ENCODE peak calls at places on chromosome 12, in four cellular contexts. One of them, this sample, is unnamed.

GRCh38 chr12:128509170-128509569 is 242.2 kb downstream of the TMEM132C start:
- DNase-seq in A549: no peak
- DNase-seq in activated effector memory CD4-positive, alpha-beta T cell treated with Interleukin-2 at 50 U/mL for 16 hours: no peak
- DNase-seq in Caki2: no peak
- DNase-seq in this sample: no peak

GRCh38 chr12:128075332-128075731 is 191.6 kb upstream of the TMEM132C start:
- DNase-seq in activated effector memory CD4-positive, alpha-beta T cell treated with Interleukin-2 at 50 U/mL for 16 hours: no peak
- DNase-seq in A549: no peak
- DNase-seq in Caki2: no peak
- DNase-seq in this sample: no peak

GRCh38 chr12:2960432-2960956 is 1.3 kb downstream of the TEAD4 start:
- DNase-seq in A549: peak
- DNase-seq in Caki2: peak
- DNase-seq in activated effector memory CD4-positive, alpha-beta T cell treated with Interleukin-2 at 50 U/mL for 16 hours: no peak
- DNase-seq in this sample: peak

GRCh38 chr12:3364226-3364625 is 126.8 kb upstream of the PRMT8 start:
- DNase-seq in A549: no peak
- DNase-seq in activated effector memory CD4-positive, alpha-beta T cell treated with Interleukin-2 at 50 U/mL for 16 hours: no peak
- DNase-seq in Caki2: no peak
- DNase-seq in this sample: no peak

GRCh38 chr12:66713984-66714383 is 35.1 kb upstream of the GRIP1 start:
- DNase-seq in A549: no peak
- DNase-seq in Caki2: no peak
- DNase-seq in activated effector memory CD4-positive, alpha-beta T cell treated with Interleukin-2 at 50 U/mL for 16 hours: no peak
- DNase-seq in this sample: no peak

GRCh38 chr12:25071366-25071765 is 122.5 kb upstream of the BCAT1 start:
- DNase-seq in A549: no peak
- DNase-seq in activated effector memory CD4-positive, alpha-beta T cell treated with Interleukin-2 at 50 U/mL for 16 hours: no peak
- DNase-seq in Caki2: no peak
- DNase-seq in this sample: no peak

GRCh38 chr12:88665051-88665450 is 84.8 kb upstream of the KITLG start:
- DNase-seq in A549: no peak
- DNase-seq in activated effector memory CD4-positive, alpha-beta T cell treated with Interleukin-2 at 50 U/mL for 16 hours: no peak
- DNase-seq in Caki2: no peak
- DNase-seq in this sample: peak

GRCh38 chr12:119061208-119061796 is 80.0 kb downstream of the SRRM4 start:
- DNase-seq in Caki2: peak
- DNase-seq in A549: no peak
- DNase-seq in activated effector memory CD4-positive, alpha-beta T cell treated with Interleukin-2 at 50 U/mL for 16 hours: no peak
- DNase-seq in this sample: peak

GRCh38 chr12:11707535-11707934 is 58.1 kb downstream of the ETV6 start:
- DNase-seq in activated effector memory CD4-positive, alpha-beta T cell treated with Interleukin-2 at 50 U/mL for 16 hours: no peak
- DNase-seq in Caki2: no peak
- DNase-seq in A549: no peak
- DNase-seq in this sample: no peak

GRCh38 chr12:94793191-94793595 is 142.8 kb upstream of the TMCC3 start:
- DNase-seq in A549: no peak
- DNase-seq in Caki2: no peak
- DNase-seq in activated effector memory CD4-positive, alpha-beta T cell treated with Interleukin-2 at 50 U/mL for 16 hours: no peak
- DNase-seq in this sample: peak

GRCh38 chr12:128570191-128571065 is 253.3 kb downstream of the SLC15A4 start:
- DNase-seq in Caki2: no peak
- DNase-seq in A549: no peak
- DNase-seq in activated effector memory CD4-positive, alpha-beta T cell treated with Interleukin-2 at 50 U/mL for 16 hours: no peak
- DNase-seq in this sample: no peak

GRCh38 chr12:18153826-18154225 is 63.8 kb upstream of the RERGL start:
- DNase-seq in activated effector memory CD4-positive, alpha-beta T cell treated with Interleukin-2 at 50 U/mL for 16 hours: no peak
- DNase-seq in A549: no peak
- DNase-seq in Caki2: no peak
- DNase-seq in this sample: no peak

GRCh38 chr12:88416786-88417185 is 163.5 kb downstream of the KITLG start:
- DNase-seq in Caki2: no peak
- DNase-seq in A549: no peak
- DNase-seq in activated effector memory CD4-positive, alpha-beta T cell treated with Interleukin-2 at 50 U/mL for 16 hours: no peak
- DNase-seq in this sample: peak

GRCh38 chr12:12839886-12840285 is 26.7 kb downstream of the DDX47 start:
- DNase-seq in A549: peak
- DNase-seq in Caki2: peak
- DNase-seq in activated effector memory CD4-positive, alpha-beta T cell treated with Interleukin-2 at 50 U/mL for 16 hours: no peak
- DNase-seq in this sample: peak

GRCh38 chr12:52847335-52848102 is 1.3 kb downstream of the KRT78 start:
- DNase-seq in Caki2: peak
- DNase-seq in A549: no peak
- DNase-seq in activated effector memory CD4-positive, alpha-beta T cell treated with Interleukin-2 at 50 U/mL for 16 hours: no peak
- DNase-seq in this sample: peak

GRCh38 chr12:121792607-121793500 is 634 bp downstream of the RHOF start:
- DNase-seq in Caki2: peak
- DNase-seq in activated effector memory CD4-positive, alpha-beta T cell treated with Interleukin-2 at 50 U/mL for 16 hours: peak
- DNase-seq in A549: no peak
- DNase-seq in this sample: no peak

GRCh38 chr12:108856428-108857157 is 790 bp downstream of the SSH1 start:
- DNase-seq in activated effector memory CD4-positive, alpha-beta T cell treated with Interleukin-2 at 50 U/mL for 16 hours: peak
- DNase-seq in Caki2: peak
- DNase-seq in A549: no peak
- DNase-seq in this sample: peak

GRCh38 chr12:47967461-47968430 is 4.3 kb downstream of the TMEM106C start:
- DNase-seq in activated effector memory CD4-positive, alpha-beta T cell treated with Interleukin-2 at 50 U/mL for 16 hours: no peak
- DNase-seq in Caki2: no peak
- DNase-seq in A549: no peak
- DNase-seq in this sample: no peak

GRCh38 chr12:104458645-104459555 is 2.2 kb downstream of the CHST11 start:
- DNase-seq in A549: peak
- DNase-seq in Caki2: no peak
- DNase-seq in activated effector memory CD4-positive, alpha-beta T cell treated with Interleukin-2 at 50 U/mL for 16 hours: no peak
- DNase-seq in this sample: no peak

GRCh38 chr12:120844297-120844696 is 59.9 kb downstream of the SPPL3 start:
- DNase-seq in activated effector memory CD4-positive, alpha-beta T cell treated with Interleukin-2 at 50 U/mL for 16 hours: no peak
- DNase-seq in Caki2: no peak
- DNase-seq in A549: no peak
- DNase-seq in this sample: no peak

GRCh38 chr12:57893460-57894353 is 47.2 kb upstream of the CTDSP2 start:
- DNase-seq in Caki2: no peak
- DNase-seq in activated effector memory CD4-positive, alpha-beta T cell treated with Interleukin-2 at 50 U/mL for 16 hours: no peak
- DNase-seq in A549: no peak
- DNase-seq in this sample: peak

GRCh38 chr12:52074006-52074405 is 4.2 kb downstream of the ATG101 start:
- DNase-seq in A549: no peak
- DNase-seq in Caki2: no peak
- DNase-seq in activated effector memory CD4-positive, alpha-beta T cell treated with Interleukin-2 at 50 U/mL for 16 hours: no peak
- DNase-seq in this sample: peak

GRCh38 chr12:3215410-3215975 is 138.3 kb downstream of the TSPAN9 start:
- DNase-seq in A549: no peak
- DNase-seq in activated effector memory CD4-positive, alpha-beta T cell treated with Interleukin-2 at 50 U/mL for 16 hours: no peak
- DNase-seq in Caki2: no peak
- DNase-seq in this sample: no peak

GRCh38 chr12:100346660-100347059 is 10.2 kb upstream of the SLC17A8 start:
- DNase-seq in activated effector memory CD4-positive, alpha-beta T cell treated with Interleukin-2 at 50 U/mL for 16 hours: no peak
- DNase-seq in Caki2: no peak
- DNase-seq in A549: no peak
- DNase-seq in this sample: no peak

GRCh38 chr12:74119811-74120362 is 417.7 kb upstream of the ATXN7L3B start:
- DNase-seq in A549: no peak
- DNase-seq in Caki2: no peak
- DNase-seq in activated effector memory CD4-positive, alpha-beta T cell treated with Interleukin-2 at 50 U/mL for 16 hours: no peak
- DNase-seq in this sample: no peak

GRCh38 chr12:26121323-26121740 is 3.5 kb downstream of the BHLHE41 start:
- DNase-seq in A549: no peak
- DNase-seq in Caki2: peak
- DNase-seq in activated effector memory CD4-positive, alpha-beta T cell treated with Interleukin-2 at 50 U/mL for 16 hours: no peak
- DNase-seq in this sample: no peak

GRCh38 chr12:92041742-92042141 is 103.9 kb downstream of the BTG1 start:
- DNase-seq in A549: no peak
- DNase-seq in activated effector memory CD4-positive, alpha-beta T cell treated with Interleukin-2 at 50 U/mL for 16 hours: no peak
- DNase-seq in Caki2: no peak
- DNase-seq in this sample: peak

GRCh38 chr12:129762436-129762835 is 141.4 kb downstream of the TMEM132D start:
- DNase-seq in Caki2: peak
- DNase-seq in activated effector memory CD4-positive, alpha-beta T cell treated with Interleukin-2 at 50 U/mL for 16 hours: no peak
- DNase-seq in A549: no peak
- DNase-seq in this sample: no peak

GRCh38 chr12:14825256-14825655 is 11.3 kb upstream of the SMCO3 start:
- DNase-seq in A549: no peak
- DNase-seq in activated effector memory CD4-positive, alpha-beta T cell treated with Interleukin-2 at 50 U/mL for 16 hours: no peak
- DNase-seq in Caki2: no peak
- DNase-seq in this sample: no peak

GRCh38 chr12:55996715-55997534 is at the start of gene SUOX:
- DNase-seq in activated effector memory CD4-positive, alpha-beta T cell treated with Interleukin-2 at 50 U/mL for 16 hours: no peak
- DNase-seq in A549: peak
- DNase-seq in Caki2: peak
- DNase-seq in this sample: peak